ENCODE peak calls at places on chromosome 21, in nine cellular contexts. One of them, this sample, is unnamed.

GRCh38 chr21:46438241-46438640 is 20.4 kb upstream of the DIP2A start:
- DNase-seq in AG10803: no peak
- DNase-seq in Calu3: no peak
- DNase-seq in AG09319: no peak
- DNase-seq in HCT116: no peak
- DNase-seq in body of pancreas: no peak
- DNase-seq in fibroblast of lung: no peak
- DNase-seq in fibroblast of pulmonary artery: no peak
- DNase-seq in lower lobe of right lung: peak; percentile 29
- DNase-seq in this sample: no peak

GRCh38 chr21:14737922-14738321 is 191.8 kb upstream of the SAMSN1 start:
- DNase-seq in AG10803: peak; percentile 25
- DNase-seq in Calu3: peak; percentile 48
- DNase-seq in AG09319: no peak
- DNase-seq in HCT116: peak; percentile 37
- DNase-seq in body of pancreas: peak; percentile 49
- DNase-seq in fibroblast of lung: peak; percentile 19
- DNase-seq in fibroblast of pulmonary artery: peak; percentile 68
- DNase-seq in lower lobe of right lung: no peak
- DNase-seq in this sample: peak; percentile 77

GRCh38 chr21:33286600-33287456 is 20.7 kb downstream of the IL10RB start:
- DNase-seq in AG10803: peak; percentile 61
- DNase-seq in Calu3: peak; percentile 35
- DNase-seq in AG09319: no peak
- DNase-seq in HCT116: peak; percentile 38
- DNase-seq in body of pancreas: peak; percentile 67
- DNase-seq in fibroblast of lung: peak; percentile 83
- DNase-seq in fibroblast of pulmonary artery: peak; percentile 82
- DNase-seq in lower lobe of right lung: no peak
- DNase-seq in this sample: peak; percentile 92

GRCh38 chr21:17386498-17386897 is 126.3 kb upstream of the CXADR start:
- DNase-seq in AG10803: no peak
- DNase-seq in Calu3: no peak
- DNase-seq in AG09319: no peak
- DNase-seq in HCT116: no peak
- DNase-seq in body of pancreas: no peak
- DNase-seq in fibroblast of lung: no peak
- DNase-seq in fibroblast of pulmonary artery: no peak
- DNase-seq in lower lobe of right lung: no peak
- DNase-seq in this sample: no peak

GRCh38 chr21:17784604-17785402 is 34.4 kb downstream of the C21orf91 start:
- DNase-seq in AG10803: no peak
- DNase-seq in Calu3: no peak
- DNase-seq in AG09319: no peak
- DNase-seq in HCT116: no peak
- DNase-seq in body of pancreas: no peak
- DNase-seq in fibroblast of lung: no peak
- DNase-seq in fibroblast of pulmonary artery: no peak
- DNase-seq in lower lobe of right lung: no peak
- DNase-seq in this sample: no peak

GRCh38 chr21:41668051-41668541 is 98.8 kb downstream of the RIPK4 start:
- DNase-seq in AG10803: no peak
- DNase-seq in Calu3: no peak
- DNase-seq in AG09319: no peak
- DNase-seq in HCT116: no peak
- DNase-seq in body of pancreas: peak; percentile 2
- DNase-seq in fibroblast of lung: no peak
- DNase-seq in fibroblast of pulmonary artery: no peak
- DNase-seq in lower lobe of right lung: no peak
- DNase-seq in this sample: no peak

GRCh38 chr21:24870633-24871032 is 736.6 kb downstream of the MRPL39 start:
- DNase-seq in AG10803: no peak
- DNase-seq in Calu3: no peak
- DNase-seq in AG09319: no peak
- DNase-seq in HCT116: no peak
- DNase-seq in body of pancreas: no peak
- DNase-seq in fibroblast of lung: no peak
- DNase-seq in fibroblast of pulmonary artery: no peak
- DNase-seq in lower lobe of right lung: no peak
- DNase-seq in this sample: no peak

GRCh38 chr21:46518983-46519583 is 60.4 kb downstream of the DIP2A start:
- DNase-seq in AG10803: no peak
- DNase-seq in Calu3: no peak
- DNase-seq in AG09319: no peak
- DNase-seq in HCT116: no peak
- DNase-seq in body of pancreas: no peak
- DNase-seq in fibroblast of lung: peak; percentile 18
- DNase-seq in fibroblast of pulmonary artery: peak; percentile 38
- DNase-seq in lower lobe of right lung: no peak
- DNase-seq in this sample: no peak

GRCh38 chr21:36422279-36423098 is 37.3 kb downstream of the CHAF1B start:
- DNase-seq in AG10803: peak; percentile 57
- DNase-seq in Calu3: peak; percentile 62
- DNase-seq in AG09319: no peak
- DNase-seq in HCT116: peak; percentile 34
- DNase-seq in body of pancreas: peak; percentile 64
- DNase-seq in fibroblast of lung: peak; percentile 63
- DNase-seq in fibroblast of pulmonary artery: peak; percentile 81
- DNase-seq in lower lobe of right lung: peak; percentile 63
- DNase-seq in this sample: peak; percentile 76

GRCh38 chr21:36569511-36569910 is 89.6 kb upstream of the CLDN14 start:
- DNase-seq in AG10803: no peak
- DNase-seq in Calu3: no peak
- DNase-seq in AG09319: no peak
- DNase-seq in HCT116: no peak
- DNase-seq in body of pancreas: no peak
- DNase-seq in fibroblast of lung: no peak
- DNase-seq in fibroblast of pulmonary artery: no peak
- DNase-seq in lower lobe of right lung: no peak
- DNase-seq in this sample: no peak

GRCh38 chr21:30249936-30250335 is 32.8 kb downstream of the KRTAP24-1 start:
- DNase-seq in AG10803: no peak
- DNase-seq in Calu3: no peak
- DNase-seq in AG09319: no peak
- DNase-seq in HCT116: no peak
- DNase-seq in body of pancreas: no peak
- DNase-seq in fibroblast of lung: no peak
- DNase-seq in fibroblast of pulmonary artery: no peak
- DNase-seq in lower lobe of right lung: no peak
- DNase-seq in this sample: no peak

GRCh38 chr21:30257773-30258172 is 25.0 kb downstream of the KRTAP24-1 start:
- DNase-seq in AG10803: peak; percentile 13
- DNase-seq in Calu3: peak; percentile 36
- DNase-seq in AG09319: no peak
- DNase-seq in HCT116: no peak
- DNase-seq in body of pancreas: no peak
- DNase-seq in fibroblast of lung: peak; percentile 9
- DNase-seq in fibroblast of pulmonary artery: peak; percentile 78
- DNase-seq in lower lobe of right lung: no peak
- DNase-seq in this sample: peak; percentile 77

GRCh38 chr21:30251781-30252180 is 31.0 kb downstream of the KRTAP24-1 start:
- DNase-seq in AG10803: no peak
- DNase-seq in Calu3: no peak
- DNase-seq in AG09319: no peak
- DNase-seq in HCT116: no peak
- DNase-seq in body of pancreas: no peak
- DNase-seq in fibroblast of lung: no peak
- DNase-seq in fibroblast of pulmonary artery: no peak
- DNase-seq in lower lobe of right lung: no peak
- DNase-seq in this sample: peak; percentile 21

GRCh38 chr21:30256100-30256499 is 26.6 kb downstream of the KRTAP24-1 start:
- DNase-seq in AG10803: no peak
- DNase-seq in Calu3: no peak
- DNase-seq in AG09319: no peak
- DNase-seq in HCT116: no peak
- DNase-seq in body of pancreas: no peak
- DNase-seq in fibroblast of lung: no peak
- DNase-seq in fibroblast of pulmonary artery: no peak
- DNase-seq in lower lobe of right lung: no peak
- DNase-seq in this sample: no peak

GRCh38 chr21:30255679-30256078 is 27.1 kb downstream of the KRTAP24-1 start:
- DNase-seq in AG10803: no peak
- DNase-seq in Calu3: no peak
- DNase-seq in AG09319: no peak
- DNase-seq in HCT116: no peak
- DNase-seq in body of pancreas: no peak
- DNase-seq in fibroblast of lung: no peak
- DNase-seq in fibroblast of pulmonary artery: no peak
- DNase-seq in lower lobe of right lung: no peak
- DNase-seq in this sample: no peak
- TF ChIP-seq CTCF in AG10803: no peak
- TF ChIP-seq CTCF in Calu3: no peak
- TF ChIP-seq CTCF in AG09319: no peak
- TF ChIP-seq CTCF in HCT116: no peak
- TF ChIP-seq CTCF in body of pancreas: no peak
- TF ChIP-seq CTCF in fibroblast of lung: no peak
- TF ChIP-seq CTCF in fibroblast of pulmonary artery: no peak
- TF ChIP-seq CTCF in lower lobe of right lung: no peak
- TF ChIP-seq CTCF in this sample: no peak

GRCh38 chr21:38804030-38804616 is 1.6 kb upstream of the ETS2 start:
- DNase-seq in AG10803: no peak
- DNase-seq in Calu3: no peak
- DNase-seq in AG09319: no peak
- DNase-seq in HCT116: no peak
- DNase-seq in body of pancreas: no peak
- DNase-seq in fibroblast of lung: peak; percentile 44
- DNase-seq in fibroblast of pulmonary artery: no peak
- DNase-seq in lower lobe of right lung: no peak
- DNase-seq in this sample: no peak

GRCh38 chr21:38806153-38806941 is 618 bp downstream of the ETS2 start:
- DNase-seq in AG10803: no peak
- DNase-seq in Calu3: no peak
- DNase-seq in AG09319: no peak
- DNase-seq in HCT116: no peak
- DNase-seq in body of pancreas: peak; percentile 38
- DNase-seq in fibroblast of lung: no peak
- DNase-seq in fibroblast of pulmonary artery: no peak
- DNase-seq in lower lobe of right lung: peak; percentile 69
- DNase-seq in this sample: no peak

GRCh38 chr21:38804617-38805281 is 980 bp upstream of the ETS2 start:
- DNase-seq in AG10803: peak; percentile 54
- DNase-seq in Calu3: peak; percentile 74
- DNase-seq in AG09319: no peak
- DNase-seq in HCT116: peak; percentile 40
- DNase-seq in body of pancreas: peak; percentile 81
- DNase-seq in fibroblast of lung: peak; percentile 61
- DNase-seq in fibroblast of pulmonary artery: no peak
- DNase-seq in lower lobe of right lung: peak; percentile 89
- DNase-seq in this sample: peak; percentile 76

GRCh38 chr21:38806942-38807284 is 1.2 kb downstream of the ETS2 start:
- DNase-seq in AG10803: no peak
- DNase-seq in Calu3: no peak
- DNase-seq in AG09319: no peak
- DNase-seq in HCT116: no peak
- DNase-seq in body of pancreas: no peak
- DNase-seq in fibroblast of lung: no peak
- DNase-seq in fibroblast of pulmonary artery: no peak
- DNase-seq in lower lobe of right lung: no peak
- DNase-seq in this sample: no peak

GRCh38 chr21:38805282-38806152 is at the start of gene ETS2:
- DNase-seq in AG10803: peak; percentile 87
- DNase-seq in Calu3: peak; percentile 85
- DNase-seq in AG09319: peak; percentile 79
- DNase-seq in HCT116: peak; percentile 87
- DNase-seq in body of pancreas: peak; percentile 87
- DNase-seq in fibroblast of lung: peak; percentile 96
- DNase-seq in fibroblast of pulmonary artery: peak; percentile 97
- DNase-seq in lower lobe of right lung: peak; percentile 94
- DNase-seq in this sample: peak; percentile 97
- TF ChIP-seq CTCF in AG10803: no peak
- TF ChIP-seq CTCF in Calu3: no peak
- TF ChIP-seq CTCF in AG09319: no peak
- TF ChIP-seq CTCF in HCT116: no peak
- TF ChIP-seq CTCF in body of pancreas: no peak
- TF ChIP-seq CTCF in fibroblast of lung: no peak
- TF ChIP-seq CTCF in fibroblast of pulmonary artery: no peak
- TF ChIP-seq CTCF in lower lobe of right lung: no peak
- TF ChIP-seq CTCF in this sample: no peak

DNA sequence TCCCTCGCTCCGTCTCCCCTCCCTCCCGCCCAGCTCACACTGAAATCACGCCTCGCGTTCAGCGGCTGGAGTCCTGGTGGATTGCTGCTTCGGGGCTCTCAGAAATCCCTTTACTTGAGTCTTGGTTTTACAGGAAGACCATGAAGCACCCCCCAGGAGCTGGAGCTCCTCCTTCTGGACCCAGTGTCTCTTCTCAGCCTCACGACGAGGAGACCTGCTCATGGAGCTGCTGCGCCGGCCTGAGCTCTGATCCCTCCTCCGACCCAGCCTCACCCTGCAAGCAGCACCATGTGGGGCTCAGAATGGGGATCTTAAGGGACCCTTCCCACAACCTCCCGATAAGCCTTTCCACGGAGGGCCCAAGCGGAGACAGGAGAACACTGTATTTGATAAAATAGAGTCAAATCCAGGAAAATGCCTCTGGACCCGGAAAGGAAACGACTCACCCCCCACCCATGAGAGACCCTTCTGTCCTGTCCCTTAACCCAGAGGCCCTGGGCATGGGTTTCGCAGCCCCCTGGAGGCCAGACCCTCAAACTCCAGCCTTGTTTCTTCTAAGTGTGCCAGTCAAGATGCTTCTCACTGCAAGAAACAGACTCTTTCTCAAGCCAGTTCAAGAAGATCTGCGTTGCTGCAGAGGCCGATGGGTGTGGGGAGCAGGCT is 26.0 kb downstream of the PDE9A start:
- DNase-seq in AG10803: no peak
- DNase-seq in Calu3: no peak
- DNase-seq in AG09319: no peak
- DNase-seq in HCT116: no peak
- DNase-seq in body of pancreas: no peak
- DNase-seq in fibroblast of lung: no peak
- DNase-seq in fibroblast of pulmonary artery: no peak
- DNase-seq in lower lobe of right lung: no peak
- DNase-seq in this sample: no peak
- TF ChIP-seq CTCF in AG10803: no peak
- TF ChIP-seq CTCF in Calu3: no peak
- TF ChIP-seq CTCF in AG09319: no peak
- TF ChIP-seq CTCF in HCT116: no peak
- TF ChIP-seq CTCF in body of pancreas: no peak
- TF ChIP-seq CTCF in fibroblast of lung: no peak
- TF ChIP-seq CTCF in fibroblast of pulmonary artery: no peak
- TF ChIP-seq CTCF in lower lobe of right lung: no peak
- TF ChIP-seq CTCF in this sample: no peak

DNA sequence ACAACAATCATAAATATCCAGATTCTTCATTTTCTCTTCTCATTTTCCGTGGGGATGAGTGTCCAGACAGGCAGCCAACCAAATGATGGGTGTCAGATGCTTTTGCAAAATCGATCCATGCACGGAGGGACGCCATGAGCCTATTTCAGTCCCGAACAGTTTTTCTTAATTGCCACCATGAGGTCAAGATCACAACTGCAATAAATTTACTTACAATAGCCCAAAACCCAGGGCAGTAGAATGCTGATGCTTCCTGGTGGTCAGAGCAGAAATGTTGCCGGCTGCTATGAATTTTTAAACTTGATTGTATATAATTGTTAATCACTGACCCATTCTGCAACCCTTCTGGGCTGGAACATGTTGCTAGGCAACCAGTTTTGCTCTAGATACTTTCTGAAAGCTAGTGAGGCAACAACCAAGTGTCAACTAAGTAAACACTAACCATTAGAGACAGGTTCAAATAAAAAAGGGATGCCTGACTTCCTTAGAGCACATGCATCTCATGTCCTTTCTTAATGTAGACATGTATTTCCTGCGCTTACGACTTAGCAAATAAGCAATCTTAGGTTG is 132.6 kb upstream of the TIAM1 start:
- DNase-seq in AG10803: no peak
- DNase-seq in Calu3: no peak
- DNase-seq in AG09319: no peak
- DNase-seq in HCT116: no peak
- DNase-seq in body of pancreas: no peak
- DNase-seq in fibroblast of lung: no peak
- DNase-seq in fibroblast of pulmonary artery: peak; percentile 8
- DNase-seq in lower lobe of right lung: no peak
- DNase-seq in this sample: no peak
- TF ChIP-seq CTCF in AG10803: no peak
- TF ChIP-seq CTCF in Calu3: no peak
- TF ChIP-seq CTCF in AG09319: no peak
- TF ChIP-seq CTCF in HCT116: peak; percentile 19
- TF ChIP-seq CTCF in body of pancreas: no peak
- TF ChIP-seq CTCF in fibroblast of lung: no peak
- TF ChIP-seq CTCF in fibroblast of pulmonary artery: peak; percentile 7
- TF ChIP-seq CTCF in lower lobe of right lung: no peak
- TF ChIP-seq CTCF in this sample: no peak

This sample was measured in MCF 10A.